ENCODE peak calls at places on chromosomes 4 and X, in seven cellular contexts. Z, J, E, F, P, T and K are unnamed samples.

GRCh38 chr4:65175585-65175984 is 494.7 kb downstream of the EPHA5 start:
- DNase-seq in E (no peak), Z (no peak), P (no peak), T (no peak), F (no peak), J (no peak), K (no peak)

GRCh38 chr4:159765402-159765801 is 662.5 kb downstream of the RAPGEF2 start:
- DNase-seq in E (no peak), J (peak; percentile 4), P (no peak), T (no peak), Z (no peak), F (no peak), K (no peak)

GRCh38 chr4:107379054-107379869 is 340.8 kb downstream of the PAPSS1 start:
- DNase-seq in P (no peak), J (no peak), Z (peak; percentile 59), E (peak; percentile 7), F (no peak), T (no peak), K (peak; percentile 4)

GRCh38 chr4:151911970-151912369 is 151.2 kb upstream of the GATB start:
- DNase-seq in Z (no peak), F (no peak), T (no peak), P (no peak), J (no peak), E (no peak), K (no peak)

GRCh38 chr4:185122681-185123345 is 20.3 kb upstream of the SLC25A4 start:
- DNase-seq in T (no peak), F (peak; percentile 76), Z (no peak), E (no peak), P (no peak), J (no peak), K (no peak)

GRCh38 chr4:149980941-149981340 is 97.3 kb upstream of the DCLK2 start:
- DNase-seq in E (peak; percentile 51), J (no peak), F (peak; percentile 62), T (no peak), Z (peak; percentile 78), P (peak; percentile 71), K (no peak)

GRCh38 chr4:808860-809570 is 16.9 kb downstream of the CPLX1 start:
- DNase-seq in T (no peak), P (no peak), E (no peak), F (no peak), J (no peak), Z (no peak), K (no peak)

GRCh38 chr4:87805971-87806370 is 6.6 kb downstream of the IBSP start:
- DNase-seq in Z (peak; percentile 50), E (no peak), P (no peak), J (no peak), F (no peak), T (no peak), K (no peak)

GRCh38 chr4:164906368-164906767 is 29.4 kb downstream of the APELA start:
- DNase-seq in F (no peak), Z (no peak), E (no peak), J (no peak), T (no peak), P (no peak), K (no peak)

GRCh38 chr4:38860788-38861424 is 4.3 kb upstream of the TLR6 start:
- DNase-seq in P (peak; percentile 64), F (peak; percentile 85), T (no peak), E (no peak), Z (peak; percentile 52), J (peak; percentile 46), K (no peak)

GRCh38 chr4:20520901-20521300 is 179.4 kb upstream of the PACRGL start:
- DNase-seq in T (no peak), E (peak; percentile 30), J (peak; percentile 15), F (no peak), P (no peak), Z (peak; percentile 76), K (no peak)

GRCh38 chr4:137299281-137299680 is 233.0 kb downstream of the PCDH18 start:
- DNase-seq in P (no peak), J (no peak), T (no peak), Z (no peak), E (no peak), F (no peak), K (no peak)

GRCh38 chrX:150362599-150363481 is at the start of gene MAMLD1:
- DNase-seq in J (no peak), F (peak; percentile 38), P (peak; percentile 46), Z (peak; percentile 91), E (peak; percentile 76), T (peak; percentile 84), K (peak; percentile 51)

GRCh38 chr4:184100297-184100885 is 117.3 kb downstream of the ENPP6 start:
- DNase-seq in F (peak; percentile 26), J (no peak), P (peak; percentile 60), E (peak; percentile 5), T (no peak), Z (no peak), K (no peak)

GRCh38 chrX:131821945-131822622 is 201.0 kb upstream of the STK26 start:
- DNase-seq in P (peak; percentile 87), T (peak; percentile 87), J (no peak), F (peak; percentile 87), E (peak; percentile 67), Z (no peak), K (peak; percentile 69)

GRCh38 chr4:42643685-42644084 is 13.2 kb downstream of the ATP8A1 start:
- DNase-seq in J (no peak), Z (no peak), F (peak; percentile 92), T (no peak), E (no peak), P (no peak), K (no peak)

GRCh38 chrX:129230850-129231512 is 292.3 kb downstream of the SMARCA1 start:
- DNase-seq in F (no peak), P (no peak), Z (no peak), T (no peak), J (no peak), E (no peak), K (no peak)

GRCh38 chrX:129227376-129227775 is 295.9 kb downstream of the SMARCA1 start:
- DNase-seq in J (no peak), E (no peak), F (no peak), P (no peak), Z (no peak), T (no peak), K (no peak)
- H3K4me3 ChIP-seq in J (no peak overlapping the region), E (no peak overlapping the region), F (no peak overlapping the region), P (no peak overlapping the region), Z (no peak overlapping the region), T (no peak overlapping the region), K (no peak overlapping the region)

GRCh38 chr4:163553146-163553545 is 58.7 kb downstream of the TMA16 start:
- DNase-seq in P (no peak), Z (no peak), E (no peak), F (no peak), T (no peak), J (no peak), K (no peak)

GRCh38 chr4:163550869-163551267 is 56.4 kb downstream of the TMA16 start:
- DNase-seq in J (no peak), Z (no peak), F (no peak), P (no peak), E (no peak), T (no peak), K (no peak)

GRCh38 chr4:163544407-163545038 is 50.0 kb downstream of the TMA16 start:
- DNase-seq in J (no peak), F (peak; percentile 59), Z (peak; percentile 77), E (peak; percentile 35), T (no peak), P (peak; percentile 61), K (no peak)

DNA sequence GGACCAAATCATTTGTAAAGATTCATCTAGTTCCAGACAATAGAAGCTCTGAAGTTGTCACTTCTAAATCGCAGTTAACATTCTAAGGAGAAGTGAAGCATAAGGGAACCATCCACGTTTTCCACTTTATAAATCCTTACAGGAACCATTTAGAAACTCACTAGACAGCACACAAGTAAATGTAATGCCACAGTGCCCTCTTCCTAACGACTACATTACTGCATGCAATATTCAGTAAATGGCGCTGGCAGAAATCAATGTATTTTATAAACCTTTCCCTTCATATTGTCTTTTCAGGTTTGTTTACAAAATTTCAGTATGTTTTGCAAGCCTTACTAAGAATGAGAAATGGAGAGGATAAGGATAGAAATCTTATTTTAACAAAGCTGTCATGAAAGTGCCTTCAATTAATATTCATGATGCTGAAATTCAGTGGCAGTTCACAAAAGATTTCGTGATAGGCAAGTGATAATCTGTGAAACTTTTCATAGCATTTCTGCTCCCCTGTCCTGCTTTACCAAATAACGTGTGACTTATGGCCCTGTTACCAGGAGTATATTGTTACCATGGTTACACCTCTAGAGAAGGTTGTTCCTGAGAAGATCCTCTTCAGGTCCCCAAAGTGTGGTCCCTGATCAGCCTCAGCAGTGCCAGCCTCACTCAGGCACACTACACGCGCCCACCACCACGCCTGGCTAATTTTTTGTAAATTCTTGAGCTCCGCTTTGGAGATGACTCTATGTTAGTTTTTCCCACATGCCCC is 54.2 kb downstream of the TMA16 start:
- DNase-seq in Z (peak; percentile 73), P (peak; percentile 33), F (peak; percentile 50), T (no peak), E (peak; percentile 50), J (no peak), K (no peak)
- TF ChIP-seq CTCF in Z (peak; percentile 63), P (peak; percentile 45), F (peak; percentile 69), T (peak; percentile 34), E (peak; percentile 60), J (peak; percentile 61), K (peak; percentile 66)

DNA sequence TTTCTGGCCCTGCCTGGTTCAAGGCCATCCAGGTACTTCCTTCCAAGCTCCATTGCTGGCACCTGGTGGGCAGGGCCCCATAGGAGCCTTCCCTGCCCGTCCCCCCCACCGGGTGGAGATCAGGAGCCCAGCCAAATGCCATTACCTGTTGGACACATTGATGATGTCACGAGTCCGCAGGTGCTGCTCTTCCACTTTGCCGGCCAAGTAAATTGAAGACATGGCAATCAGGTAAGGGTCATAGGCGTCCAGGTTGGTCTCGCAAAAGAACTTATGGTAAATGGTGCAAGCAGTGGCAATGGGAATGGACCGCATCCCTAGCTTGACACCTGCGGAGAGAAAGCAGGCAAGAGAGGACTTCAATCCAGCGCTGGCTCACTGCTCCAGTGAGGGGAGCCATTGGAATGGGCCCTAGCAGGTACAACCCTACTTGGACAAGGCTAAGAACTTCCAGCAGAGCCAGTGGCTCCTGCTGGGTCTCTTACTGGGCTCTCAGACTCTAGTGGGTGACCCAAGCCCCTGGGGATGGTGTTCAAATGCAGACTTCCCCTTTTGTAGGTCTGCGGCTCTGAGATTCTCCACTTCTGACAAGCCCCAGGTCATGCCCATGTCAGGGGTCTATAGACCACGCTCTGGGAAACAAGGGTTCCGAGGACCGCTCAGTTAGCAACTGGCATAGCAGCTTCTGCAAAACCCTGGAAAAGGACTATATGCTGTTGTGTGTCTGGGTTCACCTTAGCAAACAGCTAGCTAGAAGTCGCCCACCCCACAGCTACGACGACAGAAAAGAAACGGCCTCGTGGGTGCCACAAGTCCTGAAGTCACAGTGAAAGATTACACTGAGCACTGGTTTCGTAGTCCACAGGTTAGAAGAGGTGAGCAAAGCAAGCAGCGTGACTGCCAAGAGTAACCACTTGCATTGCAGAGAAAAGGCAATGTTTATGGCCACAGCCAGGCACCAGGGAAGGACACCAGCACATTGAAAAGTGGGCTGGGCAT is 2.8 kb downstream of the CCNQ start:
- DNase-seq in T (no peak), J (no peak), E (no peak), F (no peak), Z (no peak), P (no peak), K (no peak)
- H3K4me3 ChIP-seq in T (no peak overlapping the region), J (no peak overlapping the region), E (no peak overlapping the region), F (no peak overlapping the region), Z (no peak overlapping the region), P (no peak overlapping the region), K (no peak overlapping the region)

DNA sequence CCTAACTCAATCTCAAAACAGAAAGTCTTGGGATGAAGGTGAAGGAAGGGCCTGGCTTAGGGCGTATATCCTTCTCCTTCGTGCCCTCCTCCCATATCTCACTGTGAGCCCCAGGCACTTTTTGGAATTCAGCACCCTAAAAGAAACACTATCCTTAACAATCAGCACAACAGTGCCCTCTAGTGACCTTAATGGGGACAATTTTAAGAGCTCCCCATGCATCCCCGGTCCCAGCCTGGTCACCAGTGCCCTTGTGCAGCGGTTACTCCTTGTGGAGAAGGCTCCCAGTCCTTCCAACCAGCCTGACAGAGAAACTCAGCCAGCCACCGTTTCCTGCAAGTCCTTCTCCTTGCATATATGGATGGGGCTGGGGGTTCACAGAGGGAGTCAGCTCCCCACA is 4.2 kb downstream of the PAK3 start:
- DNase-seq in T (no peak), J (no peak), F (peak; percentile 58), E (no peak), P (peak; percentile 27), Z (peak; percentile 53), K (no peak)
- TF ChIP-seq CTCF in T (no peak), J (peak; percentile 60), F (peak; percentile 57), E (peak; percentile 50), P (peak; percentile 27), Z (peak; percentile 30), K (peak; percentile 58)